ENCODE peak calls at places on chromosomes 6 and 20, in five cellular contexts. B is activated T-helper 9 cell treated with anti-CD3 and anti-CD28 coated beads, Interleukin-2, amount 50 U/mL, for 16 hours; E is H7; Z is stimulated activated CD4-positive, alpha-beta T cell treated with anti-CD3 and anti-CD28 coated beads, TNF-alpha, amount 100 ng/mL, for 1 hour; O is midbrain. J is an unnamed sample.

GRCh38 chr6:33170176-33171095 is 21.8 kb downstream of the COL11A2 start:
- DNase-seq in B (no peak), E (peak), Z (no peak), O (no peak), J (no peak)

GRCh38 chr6:131955192-131955591 is 4.0 kb upstream of the CCN2 start:
- DNase-seq in B (no peak), E (no peak), Z (no peak), O (no peak), J (no peak)

GRCh38 chr6:159282351-159282750 is 113.2 kb downstream of the FNDC1 start:
- DNase-seq in B (no peak), E (no peak), Z (no peak), O (no peak), J (no peak)

GRCh38 chr20:15632680-15633079 is 940.6 kb downstream of the KIF16B start:
- DNase-seq in B (no peak), E (no peak), Z (no peak), O (no peak), J (no peak)

GRCh38 chr20:38139919-38140753 is 24.9 kb downstream of the TGM2 start:
- DNase-seq in B (no peak), E (no peak), Z (no peak), O (no peak), J (no peak)

GRCh38 chr6:139430897-139431601 is 56.6 kb upstream of the CITED2 start:
- DNase-seq in B (no peak), E (no peak), Z (no peak), O (no peak), J (no peak)

GRCh38 chr6:158213925-158214674 is 46.0 kb downstream of the GTF2H5 start:
- DNase-seq in B (peak), E (peak), Z (peak), O (peak), J (peak)

GRCh38 chr6:127515794-127516675 is 3.1 kb downstream of the MTCL3 start:
- DNase-seq in B (peak), E (peak), Z (peak), O (peak), J (peak)

GRCh38 chr20:39775110-39775509 is 813.0 kb downstream of the DHX35 start:
- DNase-seq in B (no peak), E (no peak), Z (no peak), O (no peak), J (no peak)

GRCh38 chr6:31722173-31722572 is 627 bp upstream of the LY6G6C start:
- DNase-seq in B (no peak), E (no peak), Z (no peak), O (no peak), J (no peak)

GRCh38 chr6:28597217-28597835 is 71.6 kb downstream of the GPX5 start:
- DNase-seq in B (no peak), E (peak), Z (no peak), O (no peak), J (peak)

GRCh38 chr6:96947055-96947454 is 22.5 kb downstream of the KLHL32 start:
- DNase-seq in B (no peak), E (no peak), Z (no peak), O (no peak), J (no peak)

GRCh38 chr6:67606905-67607828 is 1027.9 kb upstream of the ADGRB3 start:
- DNase-seq in B (no peak), E (no peak), Z (no peak), O (no peak), J (no peak)

GRCh38 chr6:29705389-29706231 is 17.6 kb upstream of the HLA-F start:
- DNase-seq in B (no peak), E (peak), Z (no peak), O (peak), J (no peak)

GRCh38 chr20:50561379-50562078 is 51.3 kb downstream of the PTPN1 start:
- DNase-seq in B (peak), E (no peak), Z (peak), O (no peak), J (no peak)

GRCh38 chr20:17971571-17972013 is 2.8 kb downstream of the MGME1 start:
- DNase-seq in B (no peak), E (peak), Z (no peak), O (no peak), J (no peak)

GRCh38 chr20:14667241-14667640 is 329.8 kb upstream of the FLRT3 start:
- DNase-seq in B (no peak), E (no peak), Z (no peak), O (no peak), J (no peak)

GRCh38 chr6:46419576-46420002 is 71.7 kb downstream of the RCAN2 start:
- DNase-seq in B (no peak), E (peak), Z (no peak), O (peak), J (peak)

GRCh38 chr6:122285292-122285913 is 114.0 kb upstream of the HSF2 start:
- DNase-seq in B (no peak), E (no peak), Z (no peak), O (no peak), J (no peak)

GRCh38 chr6:133612459-133612858 is 276.5 kb upstream of the TCF21 start:
- DNase-seq in B (no peak), E (no peak), Z (no peak), O (no peak), J (no peak)

GRCh38 chr20:61623451-61623850 is 371.4 kb downstream of the CDH4 start:
- DNase-seq in B (no peak), E (no peak), Z (no peak), O (no peak), J (no peak)

GRCh38 chr6:67009818-67010217 is 1302.8 kb upstream of the EYS start:
- DNase-seq in B (no peak), E (peak), Z (no peak), O (no peak), J (peak)

GRCh38 chr20:25223179-25223661 is 24.7 kb upstream of the PYGB start:
- DNase-seq in B (peak), E (peak), Z (no peak), O (no peak), J (no peak)

GRCh38 chr20:33034901-33035492 is 3.5 kb downstream of the BPIFB6 start:
- DNase-seq in B (no peak), E (no peak), Z (no peak), O (no peak), J (no peak)

GRCh38 chr6:111680013-111680712 is 74.5 kb upstream of the TRAF3IP2 start:
- DNase-seq in B (no peak), E (no peak), Z (no peak), O (peak), J (no peak)

GRCh38 chr6:34182751-34183531 is 37.1 kb upstream of the GRM4 start:
- DNase-seq in B (peak), E (peak), Z (peak), O (no peak), J (no peak)

GRCh38 chr6:17042422-17043147 is 59.3 kb upstream of the STMND1 start:
- DNase-seq in B (no peak), E (peak), Z (no peak), O (peak), J (peak)

GRCh38 chr6:169883316-169883715 is 131.9 kb downstream of the ERMARD start:
- DNase-seq in B (no peak), E (no peak), Z (no peak), O (no peak), J (no peak)

GRCh38 chr20:63492518-63492917 is 6.4 kb downstream of the EEF1A2 start:
- DNase-seq in B (no peak), E (no peak), Z (no peak), O (no peak), J (no peak)

GRCh38 chr6:100996409-100996808 is 115.3 kb upstream of the ASCC3 start:
- DNase-seq in B (no peak), E (no peak), Z (no peak), O (no peak), J (no peak)

GRCh38 chr6:157314705-157315321 is 8.5 kb downstream of the TMEM242 start:
- DNase-seq in B (no peak), E (peak), Z (no peak), O (no peak), J (no peak)

J was measured in WTC11.